ENCODE peak calls at places on chromosome 3, in five cellular contexts. P, E, G, N and O are unnamed samples. For H3K9me3 and H3K27me3, the result is how much of the 10 kb centered on the place peaks cover.

GRCh38 chr3:128485283-128486156 is 7.5 kb downstream of the GATA2 start:
- ATAC-seq in P (no peak), N (no peak), E (no peak), G (no peak), O (no peak)

GRCh38 chr3:101133638-101134037 is 140.4 kb upstream of the ABI3BP start:
- ATAC-seq in P (no peak), N (no peak), E (no peak), G (no peak), O (no peak)

GRCh38 chr3:124395584-124396340 is 334.5 kb upstream of the UMPS start:
- ATAC-seq in P (no peak), N (no peak), E (no peak), G (no peak), O (no peak)

GRCh38 chr3:104907507-104907906 is 459.2 kb upstream of the ALCAM start:
- ATAC-seq in P (no peak), E (no peak), N (no peak), G (no peak), O (no peak)

GRCh38 chr3:12692444-12692843 is 28.5 kb upstream of the RAF1 start:
- ATAC-seq in E (no peak), P (no peak), N (no peak), G (no peak), O (no peak)

GRCh38 chr3:141114816-141115458 is 63.8 kb downstream of the SPSB4 start:
- ATAC-seq in G (peak), P (peak), N (peak), E (no peak), O (peak)

GRCh38 chr3:143469159-143469558 is 349.6 kb downstream of the CHST2 start:
- ATAC-seq in P (no peak), E (no peak), G (no peak), N (no peak), O (no peak)

GRCh38 chr3:69143605-69144004 is 21.2 kb upstream of the LMOD3 start:
- ATAC-seq in E (no peak), N (peak), G (peak), P (no peak), O (no peak)

GRCh38 chr3:194664857-194665256 is 7.1 kb downstream of the LSG1 start:
- ATAC-seq in P (no peak), N (no peak), G (no peak), E (no peak), O (no peak)

GRCh38 chr3:73727117-73727802 is 102.5 kb upstream of the PDZRN3 start:
- ATAC-seq in N (no peak), E (no peak), G (no peak), P (no peak), O (peak)

GRCh38 chr3:58292866-58293265 is 13.2 kb upstream of the RPP14 start:
- ATAC-seq in P (no peak), N (no peak), G (no peak), E (peak), O (no peak)

GRCh38 chr3:182913889-182914288 is 66.4 kb downstream of the DCUN1D1 start:
- ATAC-seq in E (no peak), P (no peak), N (no peak), G (peak), O (no peak)

DNA sequence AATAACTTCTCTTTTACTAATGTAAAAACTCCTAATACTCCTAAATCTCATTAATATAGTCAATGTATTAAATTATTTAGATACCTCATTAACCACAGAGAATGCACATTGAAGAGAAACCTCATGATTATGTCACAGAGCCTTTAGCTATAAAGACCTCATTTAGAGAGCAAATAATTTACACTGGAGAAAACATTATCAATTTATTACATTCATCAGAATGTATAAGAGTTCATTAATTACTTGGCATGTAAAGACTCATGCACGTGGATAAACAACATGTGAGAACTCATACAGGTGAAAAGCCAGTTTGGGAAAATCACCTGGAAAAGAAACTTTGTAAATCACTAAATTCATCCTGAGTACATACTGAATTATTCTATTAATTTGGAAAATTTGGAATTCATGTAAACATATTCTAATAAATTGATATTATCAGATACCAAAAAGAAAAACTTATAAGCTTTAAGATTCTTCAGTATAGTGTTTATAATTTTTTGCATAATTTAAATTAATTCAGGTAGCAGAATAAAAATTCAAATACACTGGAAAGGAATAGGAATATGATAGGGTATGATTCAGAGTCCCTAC is 22.9 kb upstream of the WNT7A start:
- ATAC-seq in P (no peak), N (no peak), E (no peak), G (no peak), O (no peak)
- H3K9me3 ChIP-seq in P (half or more), N (under half), E (half or more), G (under half), O (under half)

GRCh38 chr3:4494807-4495200 is 1.7 kb downstream of the ITPR1 start:
- ATAC-seq in G (peak), E (no peak), P (no peak), N (no peak), O (no peak)

GRCh38 chr3:4491873-4492239 is 1.3 kb upstream of the ITPR1 start:
- ATAC-seq in P (no peak), E (no peak), N (no peak), G (no peak), O (no peak)

GRCh38 chr3:4493931-4494806 is 1.0 kb downstream of the ITPR1 start:
- ATAC-seq in G (peak), E (no peak), N (peak), P (no peak), O (no peak)

GRCh38 chr3:4493008-4493930 is at the start of gene ITPR1:
- ATAC-seq in E (peak), P (peak), N (peak), G (peak), O (peak)

GRCh38 chr3:4492240-4493007 is 724 bp upstream of the ITPR1 start:
- ATAC-seq in E (peak), P (peak), N (peak), G (peak), O (peak)
- TF ChIP-seq EP300 in E (no peak), P (no peak), N (no peak), G (peak), O (no peak)

GRCh38 chr3:159884661-159885402 is 103.8 kb upstream of the IL12A start:
- ATAC-seq in G (peak), N (peak), P (peak), E (no peak), O (no peak)

GRCh38 chr3:159882784-159883779 is 105.6 kb upstream of the IL12A start:
- ATAC-seq in P (no peak), G (peak), E (peak), N (no peak), O (no peak)

GRCh38 chr3:159881208-159881607 is 107.4 kb upstream of the IL12A start:
- ATAC-seq in E (no peak), N (no peak), P (no peak), G (no peak), O (no peak)

GRCh38 chr3:159881828-159882309 is 106.8 kb upstream of the IL12A start:
- ATAC-seq in N (no peak), E (no peak), P (no peak), G (no peak), O (peak)

DNA sequence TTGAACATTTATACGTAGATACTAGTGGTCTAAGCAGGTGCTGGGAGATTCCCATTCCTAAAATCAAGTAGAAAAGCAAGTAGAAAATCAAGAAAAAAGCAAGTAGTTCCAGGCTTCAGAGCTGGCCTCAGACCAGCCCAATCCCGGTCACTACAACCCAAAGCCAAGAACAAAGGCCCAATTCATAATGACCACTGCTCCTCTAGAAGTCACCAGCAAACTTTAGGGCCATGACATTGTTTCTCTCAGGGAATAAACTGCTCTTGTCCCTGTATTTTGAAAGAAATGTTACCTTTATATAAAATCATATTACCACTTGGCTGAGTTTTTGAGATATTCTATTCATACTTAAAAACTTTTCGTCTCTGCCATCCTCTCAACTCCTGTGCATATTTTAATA is 106.3 kb upstream of the IL12A start:
- ATAC-seq in P (no peak), N (no peak), E (no peak), G (no peak), O (no peak)
- H3K27me3 ChIP-seq in P (under half), N (under half), E (under half), G (under half), O (under half)

GRCh38 chr3:30455840-30456239 is 150.6 kb upstream of the TGFBR2 start:
- ATAC-seq in G (no peak), P (no peak), N (no peak), E (no peak), O (peak)
- H3K9me3 ChIP-seq in G (under half), P (under half), N (under half), E (under half), O (under half)

GRCh38 chr3:50245831-50246516 is 10.0 kb downstream of the GNAI2 start:
- ATAC-seq in G (peak), N (peak), P (peak), E (peak), O (peak)
- TF ChIP-seq EP300 in G (no peak), N (no peak), P (no peak), E (no peak), O (no peak)

GRCh38 chr3:10413041-10413440 is 92.1 kb upstream of the SEC13 start:
- ATAC-seq in G (no peak), N (no peak), E (no peak), P (no peak), O (no peak)
- H3K27me3 ChIP-seq in G (under half), N (half or more), E (under half), P (under half), O (under half)

GRCh38 chr3:37924453-37924852 is 62.8 kb downstream of the CTDSPL start:
- ATAC-seq in N (no peak), E (no peak), G (no peak), P (peak), O (no peak)
- H3K9me3 ChIP-seq in N (under half), E (under half), G (under half), P (under half), O (under half)

DNA sequence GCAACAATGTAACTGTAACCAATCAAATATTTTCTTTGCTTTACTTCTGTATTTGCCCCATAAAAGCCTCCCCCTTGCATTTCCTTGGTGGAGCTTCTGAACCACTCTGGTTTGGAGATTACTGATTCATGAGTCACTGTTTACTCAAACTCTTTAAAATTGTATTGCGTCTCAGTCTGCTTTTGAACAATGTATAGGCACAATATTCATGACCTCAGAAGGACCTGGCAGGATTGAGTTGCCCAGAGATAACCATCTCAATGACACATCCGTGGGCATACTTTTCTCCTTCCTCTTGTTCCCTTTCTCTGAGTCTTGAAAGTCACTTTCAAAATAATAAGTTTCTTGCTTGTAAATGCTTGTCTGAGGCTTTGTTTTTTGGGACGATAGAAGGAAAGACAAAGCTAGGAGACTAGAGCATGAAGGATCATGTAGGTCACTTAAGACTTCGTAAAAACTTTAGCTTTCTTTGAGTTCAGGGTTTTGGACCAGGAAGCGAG is 57.1 kb upstream of the POU1F1 start:
- ATAC-seq in E (no peak), N (no peak), P (peak), G (peak), O (no peak)
- TF ChIP-seq EP300 in E (no peak), N (no peak), P (peak), G (no peak), O (no peak)

GRCh38 chr3:175304437-175304836 is 445.3 kb downstream of the NAALADL2 start:
- ATAC-seq in G (peak), E (no peak), N (no peak), P (no peak), O (no peak)

GRCh38 chr3:175308105-175308504 is 449.0 kb downstream of the NAALADL2 start:
- ATAC-seq in P (no peak), G (peak), E (no peak), N (no peak), O (no peak)

GRCh38 chr3:175310046-175310445 is 450.9 kb downstream of the NAALADL2 start:
- ATAC-seq in P (no peak), N (no peak), E (no peak), G (no peak), O (no peak)

GRCh38 chr3:175311404-175311803 is 452.3 kb downstream of the NAALADL2 start:
- ATAC-seq in N (no peak), E (no peak), G (no peak), P (no peak), O (no peak)

GRCh38 chr3:175307642-175308041 is 448.5 kb downstream of the NAALADL2 start:
- ATAC-seq in P (no peak), N (no peak), E (no peak), G (peak), O (no peak)
- H3K27me3 ChIP-seq in P (under half), N (under half), E (under half), G (under half), O (under half)